ENCODE peak calls at places on chromosomes 2 and 18, in seven cellular contexts. H is neural progenitor cell, B is lower lobe of right lung, R is nephron progenitor cell, E is tibial nerve, T is mesothelial cell of epicardium, P is thyroid gland. V is an unnamed sample.

GRCh38 chr18:3051718-3052410 is 38.9 kb upstream of the LPIN2 start:
- DNase-seq in R (no peak), P (no peak), E (no peak), T (no peak), H (no peak), B (no peak), V (no peak)

GRCh38 chr2:66929632-66930385 is 467.3 kb upstream of the ETAA1 start:
- DNase-seq in P (peak; percentile 89), E (peak; percentile 18), T (peak; percentile 83), B (peak; percentile 79), H (no peak), R (no peak), V (no peak)

GRCh38 chr2:52500561-52500960 is 1267.0 kb upstream of the CHAC2 start:
- DNase-seq in H (no peak), P (no peak), E (no peak), T (no peak), R (no peak), B (no peak), V (no peak)

GRCh38 chr2:88626171-88627054 is 851 bp downstream of the EIF2AK3 start:
- DNase-seq in T (no peak), B (peak; percentile 60), E (peak; percentile 10), R (peak; percentile 63), H (peak; percentile 69), P (peak; percentile 41), V (peak; percentile 12)

GRCh38 chr2:39568561-39569006 is 97.1 kb upstream of the TMEM178A start:
- DNase-seq in B (no peak), E (no peak), T (no peak), P (no peak), R (no peak), H (no peak), V (no peak)

GRCh38 chr18:395481-396250 is 104.8 kb downstream of the COLEC12 start:
- DNase-seq in T (no peak), P (no peak), H (no peak), R (no peak), B (no peak), E (peak; percentile 42), V (no peak)

GRCh38 chr2:85578243-85579180 is 1.1 kb downstream of the VAMP8 start:
- DNase-seq in E (peak; percentile 37), R (no peak), H (no peak), T (no peak), P (peak; percentile 57), B (peak; percentile 86), V (no peak)

GRCh38 chr18:27331606-27332005 is 146.5 kb upstream of the CHST9 start:
- DNase-seq in E (no peak), B (no peak), H (no peak), R (no peak), T (no peak), P (no peak), V (no peak)

GRCh38 chr2:143399679-143400078 is 270.5 kb downstream of the ARHGAP15 start:
- DNase-seq in B (no peak), P (no peak), H (no peak), T (no peak), R (no peak), E (no peak), V (no peak)

GRCh38 chr2:220696280-220696669 is 875.8 kb downstream of the EPHA4 start:
- DNase-seq in R (no peak), H (no peak), P (no peak), B (no peak), T (no peak), E (no peak), V (no peak)

GRCh38 chr2:74834806-74835755 is 1.2 kb downstream of the HK2 start:
- DNase-seq in T (peak; percentile 55), R (peak; percentile 69), P (peak; percentile 68), E (no peak), B (peak; percentile 78), H (peak; percentile 95), V (peak; percentile 53)

GRCh38 chr2:31191931-31192330 is 25.4 kb downstream of the CAPN14 start:
- DNase-seq in H (no peak), E (no peak), R (no peak), B (no peak), P (no peak), T (no peak), V (no peak)

GRCh38 chr2:118177932-118178331 is 89.7 kb downstream of the INSIG2 start:
- DNase-seq in R (no peak), P (no peak), H (no peak), B (no peak), T (no peak), E (no peak), V (no peak)

GRCh38 chr2:109031481-109032228 is 42.6 kb upstream of the EDAR start:
- DNase-seq in P (peak; percentile 48), R (peak; percentile 67), T (peak; percentile 55), H (peak; percentile 66), B (peak; percentile 64), E (peak; percentile 14), V (peak; percentile 35)

GRCh38 chr2:220096406-220096805 is 469.0 kb downstream of the SLC4A3 start:
- DNase-seq in H (no peak), P (no peak), E (no peak), R (no peak), B (no peak), T (no peak), V (no peak)

GRCh38 chr2:109428841-109429710 is 184.7 kb downstream of the SEPTIN10 start:
- DNase-seq in H (no peak), B (no peak), R (no peak), T (no peak), P (no peak), E (no peak), V (no peak)

DNA sequence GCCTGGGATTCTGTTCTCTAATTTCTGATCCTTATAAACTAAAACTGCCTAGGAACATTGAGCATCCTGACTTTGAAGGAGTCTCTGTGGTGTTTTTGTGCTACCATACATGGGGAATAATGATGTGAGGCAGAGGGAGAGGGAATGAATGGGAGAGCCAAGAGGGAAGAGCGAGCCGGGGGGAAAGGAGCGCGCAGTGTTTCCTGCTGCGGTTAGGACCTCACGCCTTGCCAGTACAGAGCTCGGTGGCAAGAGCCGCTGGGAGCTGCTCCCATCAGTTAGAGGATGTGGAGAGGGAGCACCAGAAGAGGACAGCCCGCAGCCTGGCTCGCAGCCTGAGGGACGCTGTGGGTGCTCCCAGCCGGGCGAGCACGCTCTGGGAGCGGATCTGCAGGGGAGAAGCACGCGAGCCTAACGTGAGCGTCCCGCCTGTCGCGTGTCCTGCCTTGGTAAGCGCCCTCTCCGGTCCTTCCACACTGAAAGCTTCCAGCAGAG is 114.7 kb downstream of the FAM210A start:
- DNase-seq in E (no peak), P (no peak), H (no peak), B (no peak), T (no peak), R (peak; percentile 31), V (no peak)
- TF ChIP-seq CTCF in E (no peak), P (no peak), H (no peak), B (no peak), T (no peak), R (no peak), V (no peak)

DNA sequence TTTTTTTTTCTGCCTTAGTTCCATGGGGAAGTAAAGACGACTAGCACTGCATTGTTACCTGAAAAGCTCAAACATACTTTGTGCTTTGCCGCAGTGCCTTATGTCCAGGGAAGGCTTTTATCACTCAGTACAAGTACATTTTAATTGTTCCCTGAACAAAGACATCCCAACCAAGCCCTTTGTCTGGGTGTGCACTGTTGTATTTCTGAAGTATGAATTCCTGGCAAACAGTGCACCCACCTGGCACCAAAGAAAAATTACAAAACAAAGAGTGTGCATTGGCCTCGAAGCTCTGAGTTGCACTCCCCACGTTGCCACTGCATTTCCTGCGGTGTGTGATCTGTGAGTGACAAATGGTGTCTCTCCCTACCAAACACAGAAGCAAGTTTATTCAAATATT is 858.5 kb upstream of the PIK3C3 start:
- DNase-seq in B (no peak), E (no peak), R (no peak), P (peak; percentile 3), H (peak; percentile 15), T (no peak), V (no peak)
- TF ChIP-seq CTCF in B (no peak), E (no peak), R (no peak), P (no peak), H (peak; percentile 26), T (no peak), V (no peak)

DNA sequence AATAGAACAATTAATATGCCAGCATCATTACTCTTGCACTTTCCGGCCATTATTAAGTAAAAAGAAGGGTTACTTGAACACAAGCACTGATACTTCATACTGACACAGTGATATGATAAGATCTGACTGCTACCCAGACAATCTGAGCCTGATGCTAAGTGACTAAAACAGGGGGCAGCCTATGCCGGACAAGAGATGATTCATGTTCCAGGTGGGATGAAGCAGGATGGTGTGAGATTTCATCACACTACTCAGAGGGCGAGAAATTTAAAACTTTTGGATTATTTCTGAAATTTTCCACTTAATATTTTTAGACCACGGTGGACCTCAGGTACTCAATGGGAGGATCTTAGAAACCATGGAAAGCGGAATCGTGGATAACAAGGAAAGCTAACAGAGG is 61.7 kb downstream of the LIPG start:
- DNase-seq in R (no peak), T (no peak), E (no peak), P (no peak), H (no peak), B (no peak), V (no peak)
- TF ChIP-seq CTCF in R (no peak), T (no peak), E (no peak), P (no peak), H (no peak), B (no peak), V (no peak)

DNA sequence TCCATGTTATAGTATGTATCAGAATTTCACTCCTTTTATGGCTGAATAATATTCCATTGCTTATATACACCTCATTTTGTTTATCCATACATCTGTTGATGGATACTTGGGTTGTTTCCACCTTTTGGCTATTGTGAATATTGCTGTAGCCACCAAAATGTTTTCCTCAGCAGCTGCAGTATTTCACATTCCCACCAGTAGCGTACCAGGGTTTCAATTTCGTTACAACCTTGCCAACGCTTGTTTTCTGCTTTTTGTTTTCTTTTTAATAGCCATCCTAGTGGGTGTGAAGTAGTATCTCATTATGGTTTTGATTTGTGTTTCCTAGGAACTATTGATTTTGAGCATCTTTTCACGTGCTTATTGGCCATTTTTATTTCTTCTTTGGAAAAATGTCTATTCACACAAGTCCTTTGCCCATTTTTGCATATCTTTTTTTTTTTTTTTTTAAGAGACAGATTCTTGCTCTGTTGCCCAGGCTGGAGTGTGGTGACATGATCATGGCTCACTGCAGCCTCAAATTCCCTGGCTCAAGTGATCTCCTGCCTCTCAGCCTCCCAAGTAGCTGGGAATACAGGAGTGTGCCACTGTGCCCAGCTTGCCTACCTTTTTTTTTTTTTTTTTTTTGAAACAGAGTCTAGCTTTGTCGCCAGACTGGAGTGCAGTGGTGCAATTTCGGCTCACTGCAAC is 14.2 kb downstream of the UBXN2A start:
- DNase-seq in R (no peak), T (no peak), H (no peak), E (no peak), P (no peak), B (no peak), V (no peak)
- TF ChIP-seq CTCF in R (no peak), T (no peak), H (no peak), E (no peak), P (no peak), B (no peak), V (no peak)

DNA sequence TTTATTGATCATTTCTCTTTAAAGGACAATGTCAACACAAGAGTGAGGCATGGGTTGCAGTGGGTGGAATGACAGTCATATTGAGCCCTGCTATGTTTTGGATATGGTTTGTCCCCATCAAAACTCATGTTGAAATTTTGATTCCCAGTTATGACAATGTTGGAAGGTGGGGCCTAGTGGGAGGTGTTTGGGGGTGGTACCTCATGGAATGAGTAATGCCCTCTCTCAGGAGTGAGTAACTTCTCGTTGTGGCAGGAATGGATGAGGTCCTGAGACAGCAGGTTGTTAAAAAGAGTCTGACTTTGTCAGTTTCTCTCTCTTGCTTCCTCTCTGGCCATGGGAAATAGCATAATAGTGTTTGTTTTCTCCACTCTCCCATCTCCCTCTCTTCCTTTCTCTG is 345.3 kb downstream of the DCC start:
- DNase-seq in R (no peak), E (no peak), P (no peak), H (no peak), B (no peak), T (no peak), V (no peak)
- TF ChIP-seq CTCF in R (no peak), E (no peak), P (no peak), H (no peak), B (no peak), T (no peak), V (no peak)